ENCODE peak calls at places on chromosomes 5 and 9, in nine cellular contexts. Z, K, L, R, B, S, Y, M and A are unnamed samples.

GRCh38 chr5:135246923-135247795 is 151.9 kb downstream of the MACROH2A1 start:
- DNase-seq in M (no peak), R (peak), L (peak), B (peak), Z (no peak), Y (no peak), K (peak), S (peak), A (no peak)

GRCh38 chr5:74762599-74762998 is 4.3 kb downstream of the GFM2 start:
- DNase-seq in R (peak), S (no peak), M (no peak), L (no peak), B (no peak), K (no peak), Y (no peak), Z (no peak), A (no peak)

GRCh38 chr5:132425009-132425937 is 55.8 kb downstream of the SLC22A5 start:
- DNase-seq in L (no peak), Z (peak), R (no peak), S (peak), M (peak), Y (no peak), B (no peak), K (peak), A (peak)

GRCh38 chr9:94560237-94560636 is 5.4 kb downstream of the PCAT7 start:
- DNase-seq in S (no peak), Z (no peak), K (no peak), R (no peak), M (no peak), Y (no peak), B (no peak), L (no peak), A (no peak)

GRCh38 chr5:83001788-83002381 is 75.3 kb downstream of the TMEM167A start:
- DNase-seq in B (no peak), S (no peak), M (no peak), R (no peak), Y (no peak), Z (no peak), L (no peak), K (no peak), A (no peak)

GRCh38 chr5:170745481-170746061 is 38.0 kb upstream of the GABRP start:
- DNase-seq in K (no peak), M (no peak), Z (no peak), L (no peak), S (peak), R (no peak), B (peak), Y (peak), A (no peak)

GRCh38 chr9:117413346-117414219 is 1.3 kb downstream of the ASTN2 start:
- DNase-seq in K (no peak), B (no peak), L (no peak), M (peak), Z (no peak), S (no peak), Y (peak), R (no peak), A (peak)

GRCh38 chr5:124909734-124910133 is 163.3 kb upstream of the ZNF608 start:
- DNase-seq in K (no peak), Z (no peak), Y (no peak), L (no peak), S (no peak), M (no peak), R (no peak), B (no peak), A (no peak)

GRCh38 chr5:34866989-34867471 is 28.1 kb downstream of the TTC23L start:
- DNase-seq in B (no peak), S (no peak), K (no peak), L (no peak), M (no peak), R (no peak), Z (no peak), Y (no peak), A (no peak)

GRCh38 chr9:78234810-78235209 is 1.1 kb upstream of the CEP78 start:
- DNase-seq in S (no peak), M (no peak), R (no peak), L (no peak), Y (no peak), K (no peak), Z (no peak), B (no peak), A (no peak)

GRCh38 chr9:137970686-137971476 is 93.3 kb downstream of the CACNA1B start:
- DNase-seq in K (peak), R (no peak), L (peak), Y (no peak), Z (no peak), S (peak), B (peak), M (no peak), A (no peak)

GRCh38 chr5:147534172-147534951 is 24.5 kb upstream of the DPYSL3 start:
- DNase-seq in B (no peak), L (no peak), Z (no peak), R (no peak), K (no peak), M (no peak), Y (no peak), S (no peak), A (no peak)

GRCh38 chr5:44935262-44935661 is 126.5 kb downstream of the MRPS30 start:
- DNase-seq in M (no peak), K (no peak), R (peak), S (no peak), Z (no peak), L (no peak), B (no peak), Y (peak), A (no peak)

GRCh38 chr5:179322071-179323025 is 22.9 kb downstream of the ADAMTS2 start:
- DNase-seq in M (no peak), L (peak), B (no peak), Z (no peak), S (no peak), R (no peak), K (peak), Y (no peak), A (no peak)

GRCh38 chr5:141883184-141883947 is 5.2 kb upstream of the PCDH1 start:
- DNase-seq in L (no peak), Z (no peak), B (no peak), R (no peak), S (no peak), K (peak), M (no peak), Y (peak), A (no peak)

GRCh38 chr9:117821943-117822342 is 117.7 kb downstream of the TLR4 start:
- DNase-seq in S (no peak), B (no peak), M (no peak), Y (no peak), L (no peak), Z (no peak), R (no peak), K (no peak), A (no peak)

GRCh38 chr5:126829098-126829497 is 52.2 kb downstream of the LMNB1 start:
- DNase-seq in Y (no peak), B (no peak), L (no peak), K (no peak), M (no peak), S (no peak), R (no peak), Z (no peak), A (no peak)

GRCh38 chr5:57987552-57987951 is 472.3 kb downstream of the PLK2 start:
- DNase-seq in L (no peak), K (no peak), S (no peak), R (no peak), M (no peak), Y (no peak), B (no peak), Z (no peak), A (no peak)

GRCh38 chr5:42654645-42655044 is 102.0 kb upstream of the CCDC152 start:
- DNase-seq in Z (no peak), S (no peak), K (no peak), B (no peak), R (no peak), M (no peak), Y (no peak), L (no peak), A (no peak)

GRCh38 chr9:91146391-91147019 is 215.2 kb downstream of the AUH start:
- DNase-seq in R (no peak), B (no peak), L (no peak), S (no peak), K (no peak), Y (no peak), M (no peak), Z (no peak), A (no peak)

GRCh38 chr5:67897431-67897830 is 318.1 kb upstream of the PIK3R1 start:
- DNase-seq in S (no peak), M (no peak), Z (no peak), Y (no peak), B (no peak), L (no peak), K (no peak), R (no peak), A (no peak)

GRCh38 chr5:77971965-77972544 is 195.9 kb upstream of the TBCA start:
- DNase-seq in L (no peak), Z (no peak), K (no peak), R (no peak), M (no peak), S (no peak), Y (no peak), B (no peak), A (no peak)
- TF ChIP-seq POLR2AphosphoS5 in L (no peak), Z (no peak), K (no peak), R (no peak), M (no peak), S (no peak), Y (no peak), B (no peak), A (no peak)

GRCh38 chr9:130677252-130677651 is 12.9 kb downstream of the PRDM12 start:
- DNase-seq in B (no peak), M (no peak), Y (no peak), K (no peak), L (no peak), S (no peak), Z (no peak), R (no peak), A (no peak)
- TF ChIP-seq POLR2AphosphoS5 in B (no peak), M (no peak), Y (no peak), K (no peak), L (no peak), S (no peak), Z (no peak), R (no peak), A (no peak)

GRCh38 chr5:173602423-173602822 is 14.0 kb downstream of the BOD1 start:
- DNase-seq in B (no peak), Z (no peak), L (no peak), M (no peak), S (no peak), R (no peak), K (no peak), Y (peak), A (no peak)

GRCh38 chr5:173594061-173594460 is 22.4 kb downstream of the BOD1 start:
- DNase-seq in K (no peak), L (no peak), Y (no peak), R (no peak), S (no peak), Z (no peak), M (no peak), B (no peak), A (no peak)

GRCh38 chr5:173595826-173596225 is 20.6 kb downstream of the BOD1 start:
- DNase-seq in Z (no peak), L (no peak), M (no peak), Y (no peak), B (no peak), R (no peak), S (no peak), K (no peak), A (no peak)

GRCh38 chr5:173597304-173597703 is 19.1 kb downstream of the BOD1 start:
- DNase-seq in Z (no peak), K (no peak), B (no peak), L (no peak), R (no peak), S (no peak), M (no peak), Y (no peak), A (no peak)

DNA sequence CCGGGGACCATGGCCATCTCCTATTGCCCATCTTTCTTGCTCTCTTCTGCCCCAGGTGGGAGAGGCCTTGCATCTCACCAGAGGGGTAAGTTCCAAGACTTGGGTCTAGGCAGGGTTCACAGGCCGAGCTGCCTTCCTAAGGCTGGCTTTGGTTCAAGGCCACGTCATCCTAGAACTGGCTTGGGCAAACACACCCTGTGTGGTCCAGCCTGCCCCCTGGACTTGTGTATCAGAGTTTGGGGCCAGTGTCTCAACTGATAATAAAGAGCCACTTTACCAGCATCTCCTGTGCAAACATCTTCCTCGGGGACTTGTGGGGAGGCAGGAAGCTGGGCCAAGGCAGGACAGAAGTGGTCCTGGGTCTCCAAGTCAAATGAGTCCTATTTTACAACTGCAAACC is 17.8 kb downstream of the BOD1 start:
- DNase-seq in Z (no peak), Y (no peak), L (no peak), M (no peak), S (no peak), K (no peak), R (no peak), B (no peak), A (no peak)
- TF ChIP-seq POLR2AphosphoS5 in Z (no peak), Y (no peak), L (no peak), M (no peak), S (no peak), K (no peak), R (no peak), B (no peak), A (no peak)

DNA sequence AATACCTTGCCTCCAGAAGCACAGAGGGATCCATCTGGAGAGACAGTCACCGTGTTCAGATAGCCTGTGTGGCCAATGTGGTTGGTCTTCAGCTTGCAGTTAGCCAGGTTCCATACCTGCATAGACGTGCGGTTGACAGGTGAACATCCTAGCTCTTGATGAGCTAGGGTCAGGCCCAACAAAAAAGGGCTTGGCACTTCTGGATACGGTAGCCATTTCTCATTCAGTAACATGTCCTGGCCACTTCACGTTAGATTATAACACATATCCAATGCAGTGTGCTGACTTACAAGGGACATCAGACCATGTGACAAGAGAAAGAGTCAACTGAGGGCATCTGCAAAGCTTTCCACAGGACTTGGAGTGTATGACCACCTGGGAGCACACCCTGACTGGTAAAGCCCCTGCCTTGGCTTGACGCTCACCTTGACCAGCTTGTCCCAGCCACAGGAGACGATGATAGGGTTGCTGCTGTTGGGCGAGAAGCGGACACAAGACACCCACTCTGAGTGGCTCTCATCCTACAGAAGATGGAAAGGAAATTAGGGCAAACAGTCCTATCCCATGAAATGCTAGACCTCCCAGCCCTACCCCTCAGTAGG is 4.5 kb downstream of the RACK1 start:
- DNase-seq in L (no peak), B (no peak), Y (no peak), R (no peak), S (no peak), M (no peak), K (peak), Z (no peak), A (no peak)
- TF ChIP-seq POLR2AphosphoS5 in L (no peak), B (no peak), Y (no peak), R (no peak), S (no peak), M (peak), K (no peak), Z (peak), A (no peak)

DNA sequence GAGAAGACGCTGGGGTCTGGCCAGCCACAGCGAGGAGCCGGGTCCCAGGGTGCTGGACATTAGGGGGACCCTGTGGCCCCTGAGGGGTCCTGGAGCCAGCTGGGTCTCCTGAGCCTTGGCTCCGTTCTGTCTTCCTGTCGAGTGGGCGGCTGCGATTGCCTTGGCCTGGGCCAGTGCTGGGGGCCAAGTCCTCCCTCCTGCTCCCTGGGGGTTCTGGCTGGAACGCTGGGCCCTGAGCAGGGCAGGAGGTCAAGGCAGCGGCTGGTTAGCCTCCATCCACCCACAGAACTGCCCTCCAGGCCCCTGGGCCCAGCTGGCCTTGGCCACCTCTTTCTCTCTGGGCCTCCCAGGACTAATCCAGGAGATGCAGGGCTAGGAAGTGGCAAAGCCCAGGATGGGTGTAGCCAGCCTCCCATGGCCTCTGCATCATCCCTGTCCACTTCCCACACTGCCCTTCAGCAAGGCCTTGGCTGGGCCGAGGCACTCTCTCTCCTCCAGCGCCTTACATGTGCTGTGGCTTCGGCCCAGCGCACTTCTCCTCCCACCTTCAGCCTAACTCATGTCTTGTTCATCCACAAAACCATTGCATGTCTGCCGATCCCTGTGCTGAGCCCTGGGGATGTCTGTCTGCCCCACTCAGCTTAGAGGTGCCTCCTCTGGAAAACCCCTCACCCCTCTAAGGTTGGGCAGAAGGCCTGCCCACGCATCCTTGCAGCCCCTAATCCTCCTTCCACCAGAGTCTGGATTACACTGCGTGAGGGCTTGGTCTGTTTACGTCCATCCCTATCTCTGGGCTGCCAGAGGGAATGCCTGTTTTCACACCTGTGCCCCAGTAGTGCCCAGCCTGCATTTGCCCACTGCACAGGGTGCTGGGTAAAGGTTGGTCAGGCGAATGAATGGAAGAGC is 5.0 kb downstream of the LAMC3 start:
- DNase-seq in S (no peak), B (no peak), Y (no peak), Z (no peak), L (no peak), R (no peak), K (no peak), M (no peak), A (no peak)
- TF ChIP-seq POLR2AphosphoS5 in S (no peak), B (no peak), Y (no peak), Z (no peak), L (no peak), R (no peak), K (no peak), M (no peak), A (no peak)

GRCh38 chr5:177520906-177521513 is 4.2 kb upstream of the DDX41 start:
- DNase-seq in Y (no peak), M (no peak), Z (no peak), S (no peak), L (no peak), R (no peak), K (no peak), B (no peak), A (no peak)
- TF ChIP-seq POLR2AphosphoS5 in Y (no peak), M (no peak), Z (no peak), S (no peak), L (no peak), R (no peak), K (no peak), B (no peak), A (no peak)

DNA sequence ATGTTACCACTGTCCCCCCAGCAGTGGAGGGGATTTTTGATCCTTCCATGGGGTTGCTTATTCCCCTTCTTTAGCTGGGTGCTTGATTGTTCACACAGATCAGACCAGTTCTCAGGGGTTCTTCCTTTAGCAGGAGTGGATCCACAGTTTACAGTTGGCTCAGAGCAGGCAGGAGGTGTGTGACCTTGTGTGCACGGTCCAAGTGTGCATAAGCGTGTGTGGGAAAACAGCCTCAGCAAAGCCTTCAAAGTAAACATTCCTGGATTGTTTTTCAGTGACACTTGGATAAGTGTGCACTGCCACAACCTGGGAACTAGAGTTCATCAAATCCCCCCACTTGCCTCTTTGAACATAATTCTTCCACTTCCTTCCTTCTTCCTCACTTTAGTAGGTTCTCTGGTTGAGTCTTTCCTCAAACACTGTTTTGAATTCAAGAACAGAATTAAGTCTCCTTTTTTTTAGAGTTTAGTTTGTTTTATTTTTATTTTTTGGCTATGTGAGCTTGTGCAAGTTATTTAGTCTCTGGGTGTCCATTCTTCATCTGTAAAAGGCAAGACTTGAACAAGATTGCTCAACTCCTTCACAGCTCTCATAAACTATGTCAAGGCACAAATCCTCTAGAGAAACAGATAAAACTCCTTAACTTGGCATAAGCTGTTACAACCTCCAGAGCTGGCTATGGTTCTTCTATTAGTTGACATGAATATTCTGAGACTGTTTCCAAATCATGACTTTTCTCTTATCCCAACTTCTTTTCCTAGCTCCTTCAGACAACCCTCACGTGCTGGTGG is 78.0 kb downstream of the OSMR start:
- DNase-seq in Y (no peak), L (no peak), S (no peak), B (no peak), R (no peak), M (no peak), K (no peak), Z (no peak), A (no peak)
- TF ChIP-seq POLR2AphosphoS5 in Y (no peak), L (no peak), S (peak), B (no peak), R (no peak), M (no peak), K (peak), Z (no peak), A (no peak)

GRCh38 chr9:6080154-6080716 is 64.8 kb upstream of the RANBP6 start:
- DNase-seq in R (peak), M (no peak), K (peak), B (peak), Y (peak), S (peak), Z (peak), L (peak), A (peak)
- TF ChIP-seq POLR2AphosphoS5 in R (peak), M (no peak), K (no peak), B (no peak), Y (peak), S (no peak), Z (no peak), L (no peak), A (no peak)